ENCODE peak calls at places on chromosomes 6 and 20, in seven cellular contexts. Y is endothelial cell, A is PC-3, L is HFFc6, R is pancreas, E is GM20000, N is breast epithelium. F is an unnamed sample.

GRCh38 chr20:6956574-6956973 is 189.1 kb downstream of the BMP2 start:
- DNase-seq in E (no peak), Y (no peak), L (no peak), R (no peak), N (no peak), A (peak; percentile 61), F (no peak)

GRCh38 chr6:56808871-56809359 is 146.0 kb upstream of the BEND6 start:
- DNase-seq in A (peak; percentile 59), L (peak; percentile 91), R (no peak), Y (no peak), E (no peak), N (no peak), F (no peak)

GRCh38 chr6:13729891-13730290 is 18.3 kb upstream of the RANBP9 start:
- DNase-seq in N (no peak), E (no peak), A (peak; percentile 66), L (peak; percentile 58), R (no peak), Y (no peak), F (no peak)

GRCh38 chr6:163588211-163588919 is 173.8 kb downstream of the QKI start:
- DNase-seq in E (no peak), Y (no peak), R (no peak), A (peak; percentile 48), L (peak; percentile 25), N (no peak), F (no peak)

GRCh38 chr6:159063549-159063948 is 18.8 kb upstream of the TAGAP start:
- DNase-seq in R (no peak), N (no peak), E (no peak), Y (no peak), A (no peak), L (no peak), F (no peak)

GRCh38 chr6:135066397-135066796 is 11.8 kb upstream of the HBS1L start:
- DNase-seq in N (no peak), Y (no peak), L (no peak), R (no peak), E (peak; percentile 15), A (peak; percentile 19), F (no peak)

GRCh38 chr20:17882834-17883591 is 85.6 kb downstream of the SNX5 start:
- DNase-seq in E (no peak), A (no peak), R (no peak), Y (no peak), L (no peak), N (no peak), F (no peak)

GRCh38 chr20:62745279-62745958 is 36.8 kb downstream of the NTSR1 start:
- DNase-seq in A (no peak), L (no peak), Y (no peak), R (no peak), N (no peak), E (no peak), F (no peak)

GRCh38 chr6:132270745-132271414 is 130.4 kb downstream of the MOXD1 start:
- DNase-seq in E (no peak), Y (no peak), N (no peak), L (no peak), A (peak; percentile 1), R (peak; percentile 83), F (no peak)

DNA sequence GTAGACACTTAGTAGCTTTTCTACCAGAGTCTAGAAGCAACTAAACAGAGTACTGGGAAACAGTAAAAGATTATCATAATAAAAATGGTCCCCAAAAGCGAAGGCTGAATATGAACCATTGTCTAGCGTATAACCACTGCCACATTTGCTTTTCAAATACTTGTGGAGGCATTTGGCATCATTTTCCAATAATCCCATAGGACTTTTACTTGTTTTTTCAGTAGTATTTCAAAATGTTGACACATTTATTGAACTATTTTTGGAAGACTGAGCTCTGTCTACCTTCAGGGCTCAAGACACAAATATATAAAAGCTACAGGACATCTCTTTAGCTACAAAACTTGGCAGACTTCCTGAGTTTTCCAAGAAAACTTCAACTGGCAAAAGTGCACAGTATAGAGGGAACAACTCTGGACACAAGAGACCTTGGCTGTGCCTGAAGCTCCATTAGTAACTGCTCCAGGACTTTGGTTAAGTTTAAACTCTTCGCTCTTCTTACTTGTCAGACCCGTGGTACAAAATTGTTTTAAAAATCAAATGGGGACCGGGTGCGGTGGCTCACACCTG is 13.4 kb downstream of the EPB41L2 start:
- DNase-seq in R (no peak), Y (no peak), A (no peak), N (no peak), L (no peak), E (no peak), F (no peak)
- TF ChIP-seq CTCF in R (no peak), Y (no peak), A (no peak), N (no peak), L (no peak), E (no peak), F (no peak)

GRCh38 chr20:2086177-2086979 is 15.2 kb upstream of the STK35 start:
- DNase-seq in A (no peak), N (no peak), E (no peak), L (no peak), R (no peak), Y (no peak), F (no peak)
- TF ChIP-seq CTCF in A (peak; percentile 47), N (no peak), E (no peak), L (peak; percentile 48), R (no peak), Y (no peak), F (no peak)

DNA sequence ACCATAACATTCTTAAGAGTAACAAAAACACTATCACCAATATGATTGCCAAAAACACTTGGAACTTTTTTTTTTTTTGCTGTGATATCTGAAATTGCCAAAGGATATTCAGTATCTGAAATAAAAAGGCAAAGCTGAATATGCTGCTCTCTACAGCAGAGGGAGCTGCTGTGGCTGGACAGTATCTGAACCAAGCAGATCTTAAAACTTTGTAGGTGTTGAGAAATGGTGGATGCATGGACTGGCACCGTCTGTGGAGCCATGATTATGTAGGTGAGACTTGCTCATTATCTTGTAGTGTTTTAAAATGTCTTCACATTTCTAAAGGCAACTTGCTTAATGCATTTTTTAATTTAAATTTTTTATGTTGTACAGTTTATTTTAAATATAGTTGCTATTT is 9.2 kb downstream of the PDCD2 start:
- DNase-seq in A (peak; percentile 26), N (no peak), E (no peak), R (no peak), L (peak; percentile 15), Y (no peak), F (no peak)
- TF ChIP-seq CTCF in A (peak; percentile 55), N (peak; percentile 13), E (no peak), R (no peak), L (peak; percentile 67), Y (no peak), F (no peak)

DNA sequence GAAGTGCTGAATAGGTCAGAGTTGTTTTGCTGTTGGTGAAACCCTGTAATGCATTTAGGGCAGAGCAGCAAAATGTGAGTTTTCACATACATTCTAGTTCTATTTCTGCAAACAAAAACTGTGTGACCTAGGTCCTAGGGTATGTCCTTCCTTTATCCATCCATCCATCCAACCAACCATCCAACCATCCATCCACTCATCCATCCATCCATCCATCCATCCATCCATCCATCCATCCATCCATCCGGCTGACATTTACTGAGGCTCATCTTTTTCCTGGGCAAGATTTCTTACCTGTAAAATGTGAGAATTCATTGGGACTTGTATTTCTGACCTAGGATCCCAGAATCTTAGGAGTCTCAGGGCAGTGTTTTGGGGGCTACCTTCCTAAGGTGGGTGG is 14.5 kb downstream of the PNPLA1 start:
- DNase-seq in R (no peak), N (no peak), Y (no peak), E (no peak), L (no peak), A (no peak), F (no peak)
- TF ChIP-seq CTCF in R (no peak), N (no peak), Y (no peak), E (no peak), L (no peak), A (no peak), F (no peak)

GRCh38 chr6:170423814-170424633 is 117.5 kb downstream of the FAM120B start:
- DNase-seq in L (no peak), N (no peak), E (no peak), Y (no peak), R (no peak), A (no peak), F (no peak)
- TF ChIP-seq CTCF in L (no peak), N (no peak), E (no peak), Y (no peak), R (no peak), A (no peak), F (no peak)

GRCh38 chr6:43950731-43951062 is 176.6 kb downstream of the MRPL14 start:
- DNase-seq in R (peak; percentile 11), Y (no peak), E (no peak), N (no peak), L (no peak), A (no peak), F (no peak)

GRCh38 chr6:43948527-43949450 is 178.5 kb downstream of the MRPL14 start:
- DNase-seq in Y (no peak), R (no peak), A (no peak), L (no peak), N (no peak), E (no peak), F (no peak)

GRCh38 chr6:43950206-43950605 is 177.0 kb downstream of the MRPL14 start:
- DNase-seq in E (no peak), L (no peak), N (no peak), R (peak; percentile 3), Y (no peak), A (no peak), F (no peak)

GRCh38 chr6:43951063-43951755 is 176.0 kb downstream of the MRPL14 start:
- DNase-seq in R (peak; percentile 71), L (no peak), E (peak; percentile 35), N (no peak), A (peak; percentile 29), Y (peak; percentile 58), F (no peak)

DNA sequence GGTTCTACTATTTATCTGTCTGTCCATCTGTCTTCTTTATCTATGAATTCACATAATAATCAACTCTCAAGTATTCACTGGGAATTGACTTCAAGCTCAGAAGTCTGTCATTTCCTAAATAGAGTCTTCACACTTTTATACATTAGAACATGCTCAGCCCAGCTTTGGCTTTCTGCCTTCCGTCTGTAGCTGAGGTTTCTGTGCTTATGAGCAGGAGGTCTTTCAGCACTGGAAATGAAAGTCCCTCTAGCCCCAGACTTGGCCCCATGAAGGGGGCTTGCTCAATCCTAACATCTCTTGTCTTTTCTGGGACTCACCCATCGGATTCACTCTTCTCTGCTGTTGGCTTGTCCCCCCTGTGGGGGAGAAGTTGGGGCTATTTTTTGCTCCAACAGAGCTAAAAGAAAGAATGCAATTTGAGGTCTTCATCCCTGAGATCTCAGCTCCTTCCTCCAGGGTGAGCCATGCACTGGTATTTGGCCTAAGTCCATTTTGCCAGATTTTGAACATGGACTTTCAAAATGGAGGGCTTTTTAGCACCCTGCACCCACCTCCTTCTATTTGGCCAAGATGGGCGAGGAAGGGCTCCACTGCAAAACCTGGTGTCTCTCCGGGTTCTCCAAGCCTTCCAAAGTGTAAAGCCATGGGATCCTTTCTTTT is 177.7 kb downstream of the MRPL14 start:
- DNase-seq in R (no peak), N (no peak), E (no peak), Y (no peak), L (no peak), A (no peak), F (no peak)
- TF ChIP-seq CTCF in R (no peak), N (no peak), E (no peak), Y (no peak), L (peak; percentile 9), A (no peak), F (no peak)

GRCh38 chr6:30670760-30671527 is 1.9 kb downstream of the DHX16 start:
- DNase-seq in L (no peak), R (no peak), A (no peak), E (no peak), Y (peak; percentile 44), N (no peak), F (no peak)
- TF ChIP-seq CTCF in L (peak; percentile 43), R (no peak), A (peak; percentile 38), E (no peak), Y (peak; percentile 20), N (no peak), F (no peak)